ENCODE peak calls at places on chromosomes 2 and 18, in nine cellular contexts. J is epithelial cell of proximal tubule, H is mammary epithelial cell, Y is HepG2, N is heart left ventricle, M is progenitor cell of endocrine pancreas, D is A673, C is cardiac muscle cell, W is GM12865. E is an unnamed sample.
A peak's percentile ranks its signal among the peaks of the same experiment; 100 is the strongest.

GRCh38 chr18:68532328-68532885 is 182.5 kb downstream of the TMX3 start:
- DNase-seq in M (no peak), H (peak; percentile 14), N (no peak), D (no peak), C (no peak), Y (no peak), J (no peak), W (no peak), E (no peak)

GRCh38 chr18:9335255-9336045 is 877 bp downstream of the TWSG1 start:
- DNase-seq in N (no peak), Y (no peak), H (no peak), W (no peak), C (peak; percentile 39), D (peak; percentile 41), J (no peak), M (no peak), E (peak; percentile 15)

GRCh38 chr2:226423498-226423960 is 376.1 kb downstream of the IRS1 start:
- DNase-seq in N (no peak), M (no peak), C (no peak), J (no peak), W (peak; percentile 40), H (peak; percentile 82), D (no peak), Y (no peak), E (no peak)

GRCh38 chr2:9003366-9003615 is 193 bp downstream of the MBOAT2 start:
- DNase-seq in Y (no peak), H (no peak), J (no peak), C (no peak), D (no peak), N (no peak), M (no peak), W (no peak), E (no peak)

GRCh38 chr18:63112681-63113080 is 206.9 kb downstream of the BCL2 start:
- DNase-seq in W (no peak), D (no peak), N (no peak), M (no peak), C (no peak), H (no peak), Y (no peak), J (no peak), E (no peak)

GRCh38 chr2:74896232-74896631 is 62.2 kb upstream of the POLE4 start:
- DNase-seq in W (no peak), N (no peak), J (no peak), C (no peak), Y (no peak), D (no peak), M (no peak), H (no peak), E (no peak)

GRCh38 chr2:177313162-177313781 is 48.7 kb upstream of the NFE2L2 start:
- DNase-seq in W (no peak), H (peak; percentile 41), N (no peak), J (no peak), Y (no peak), C (no peak), D (peak; percentile 26), M (no peak), E (no peak)

GRCh38 chr18:74303936-74304335 is 11.7 kb upstream of the C18orf63 start:
- DNase-seq in N (no peak), Y (no peak), H (peak; percentile 63), W (no peak), C (peak; percentile 70), J (no peak), M (no peak), D (no peak), E (no peak)

GRCh38 chr2:48519608-48520007 is 10.3 kb upstream of the STON1 start:
- DNase-seq in W (no peak), C (no peak), N (no peak), M (no peak), Y (no peak), D (no peak), H (no peak), J (no peak), E (no peak)

GRCh38 chr18:36322408-36322728 is 24.9 kb downstream of the FHOD3 start:
- DNase-seq in M (no peak), J (no peak), N (no peak), W (no peak), D (no peak), H (no peak), C (no peak), Y (no peak), E (no peak)

GRCh38 chr2:204197601-204198000 is 261.0 kb downstream of the ICOS start:
- DNase-seq in N (no peak), D (no peak), H (no peak), J (no peak), C (no peak), W (no peak), Y (no peak), M (no peak), E (no peak)

GRCh38 chr2:203484266-203485112 is 50.6 kb downstream of the RAPH1 start:
- DNase-seq in D (peak; percentile 40), M (no peak), Y (peak; percentile 46), H (peak; percentile 29), C (peak; percentile 54), W (peak; percentile 67), J (no peak), N (no peak), E (peak; percentile 31)

GRCh38 chr2:180696005-180696404 is 284.4 kb upstream of the UBE2E3 start:
- DNase-seq in H (no peak), D (no peak), J (no peak), N (no peak), M (no peak), C (no peak), W (no peak), Y (no peak), E (no peak)

GRCh38 chr2:205673312-205673711 is 9.0 kb upstream of the NRP2 start:
- DNase-seq in H (no peak), J (no peak), Y (no peak), N (no peak), D (no peak), C (no peak), W (no peak), M (no peak), E (no peak)

GRCh38 chr2:232482301-232483238 is 5.1 kb downstream of the ECEL1 start:
- DNase-seq in W (no peak), M (no peak), D (no peak), N (no peak), J (no peak), H (no peak), C (no peak), Y (no peak), E (no peak)

GRCh38 chr18:9362869-9363268 is 28.3 kb downstream of the TWSG1 start:
- DNase-seq in Y (no peak), H (peak; percentile 3), D (no peak), W (no peak), M (no peak), J (no peak), N (no peak), C (no peak), E (no peak)

GRCh38 chr2:23388292-23388691 is 3.3 kb downstream of the KLHL29 start:
- DNase-seq in N (no peak), Y (no peak), C (no peak), J (no peak), W (no peak), D (no peak), M (no peak), H (no peak), E (no peak)

GRCh38 chr2:3277748-3278520 is 99.7 kb downstream of the EIPR1 start:
- DNase-seq in C (no peak), H (no peak), D (no peak), M (no peak), J (no peak), W (no peak), N (no peak), Y (no peak), E (no peak)

DNA sequence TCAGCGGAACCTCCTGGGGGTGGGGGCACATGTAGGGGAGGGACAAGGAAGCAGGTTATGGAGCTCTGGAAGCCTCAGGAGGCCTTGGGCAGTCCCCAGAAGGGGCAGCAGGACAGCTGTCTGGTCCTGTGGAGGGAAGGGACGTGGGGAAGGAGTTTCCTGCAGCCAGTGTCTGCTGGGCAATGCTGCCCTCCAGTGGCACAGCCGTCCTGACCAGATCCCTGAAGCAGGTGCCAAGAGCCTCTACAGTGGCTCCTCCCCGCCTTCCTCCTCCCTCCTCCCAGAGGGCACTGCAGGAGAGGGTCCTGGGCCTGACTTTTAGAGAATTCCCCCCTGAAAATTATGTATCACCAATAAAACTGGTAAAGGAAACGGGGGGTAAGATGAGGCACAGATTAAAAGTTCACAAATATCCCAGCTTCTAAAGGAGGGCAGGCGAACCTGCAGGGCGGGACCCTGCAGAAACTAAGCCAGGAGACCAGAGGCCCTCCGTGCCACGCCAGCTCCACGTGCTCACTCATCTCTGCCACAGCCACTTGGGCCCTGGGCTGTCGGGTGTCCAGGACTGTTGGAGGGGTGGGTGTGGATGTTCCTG is 258.5 kb downstream of the TWIST2 start:
- DNase-seq in C (peak; percentile 71), N (peak; percentile 54), W (peak; percentile 41), D (peak; percentile 39), H (peak; percentile 43), Y (peak; percentile 43), M (no peak), J (no peak), E (peak; percentile 71)
- TF ChIP-seq CTCF in C (peak; percentile 68), N (peak; percentile 25), W (peak; percentile 28), D (peak; percentile 51), H (peak; percentile 77), Y (peak; percentile 85), M (peak; percentile 53), J (peak; percentile 72), E (peak; percentile 51)

DNA sequence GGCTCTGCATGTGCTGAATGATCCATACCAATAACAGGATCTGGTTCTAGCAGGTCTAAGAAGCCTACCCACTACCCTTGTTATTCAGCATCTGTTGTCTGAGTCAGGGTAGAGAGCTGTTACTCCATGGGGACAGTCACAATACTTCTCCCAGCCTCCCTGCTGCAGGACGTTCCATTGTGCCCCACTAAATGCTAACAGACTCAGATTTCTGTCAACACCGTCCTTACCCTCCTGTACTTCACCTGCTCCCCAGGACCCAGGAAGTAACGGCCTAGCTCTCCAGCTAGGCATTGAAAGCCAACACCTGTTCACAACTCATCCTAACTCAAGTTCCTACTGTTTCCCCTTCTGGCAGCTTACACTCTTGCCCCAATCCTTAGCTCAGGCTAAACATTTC is 719.7 kb upstream of the ID2 start:
- DNase-seq in D (no peak), W (no peak), C (no peak), H (no peak), Y (no peak), J (no peak), N (no peak), M (no peak), E (no peak)
- TF ChIP-seq CTCF in D (no peak), W (no peak), C (no peak), H (no peak), Y (no peak), J (no peak), N (no peak), M (no peak), E (no peak)

GRCh38 chr18:477565-477964 is 22.9 kb downstream of the COLEC12 start:
- DNase-seq in W (peak; percentile 44), J (no peak), D (no peak), Y (peak; percentile 27), H (no peak), N (no peak), M (no peak), C (no peak), E (peak; percentile 38)
- TF ChIP-seq CTCF in W (peak; percentile 47), J (peak; percentile 61), D (peak; percentile 36), Y (peak; percentile 66), H (peak; percentile 57), N (no peak), M (peak; percentile 27), C (peak; percentile 17), E (peak; percentile 44)

DNA sequence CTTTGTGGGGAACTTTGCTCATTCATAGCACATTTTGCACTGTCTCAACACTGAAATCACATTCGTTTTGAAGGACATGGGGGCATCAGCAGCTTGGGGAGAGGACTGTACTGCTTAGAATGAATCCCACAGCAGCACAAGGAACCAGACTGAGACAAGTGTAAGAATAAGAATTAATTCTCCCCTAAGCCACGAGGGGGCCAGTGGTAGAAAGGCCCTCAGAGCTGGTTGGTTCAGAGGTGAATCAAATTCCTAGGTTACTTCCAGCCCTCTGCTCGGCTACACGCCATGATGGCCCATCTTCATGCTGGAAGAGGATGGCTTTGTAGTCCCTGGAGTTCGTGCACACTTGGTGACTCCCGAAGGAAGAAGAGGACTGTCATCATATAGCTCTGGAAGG is 12.0 kb upstream of the MC5R start:
- DNase-seq in H (no peak), M (no peak), D (peak; percentile 32), J (no peak), C (no peak), N (no peak), Y (peak; percentile 10), W (no peak), E (peak; percentile 42)
- TF ChIP-seq CTCF in H (peak; percentile 24), M (peak; percentile 43), D (peak; percentile 34), J (peak; percentile 45), C (no peak), N (no peak), Y (peak; percentile 16), W (peak; percentile 20), E (peak; percentile 30)